ENCODE peak calls at places on chromosomes 1 and 21, in eight cellular contexts. S is pancreas; I is heart right ventricle; W is Peyer's patch; Z is GM23338; B is CD8-positive, alpha-beta T cell; O is cardiac muscle cell; F is vagina. C is an unnamed sample.
A peak's percentile ranks its signal among the peaks of the same experiment; 100 is the strongest.

GRCh38 chr1:226128487-226129075 is 58.0 kb downstream of the ACBD3 start:
- DNase-seq in S (no peak), I (no peak), W (no peak), Z (no peak), B (no peak), O (peak; percentile 59), F (no peak), C (no peak)

GRCh38 chr1:54001620-54002019 is 16.4 kb downstream of the LDLRAD1 start:
- DNase-seq in S (no peak), I (no peak), W (no peak), Z (no peak), B (no peak), O (no peak), F (no peak), C (no peak)

GRCh38 chr1:198934414-198934813 is 295.6 kb downstream of the PTPRC start:
- DNase-seq in S (no peak), I (no peak), W (no peak), Z (no peak), B (no peak), O (no peak), F (no peak), C (no peak)

GRCh38 chr21:29091032-29091431 is 17.6 kb upstream of the CCT8 start:
- DNase-seq in S (no peak), I (no peak), W (no peak), Z (no peak), B (no peak), O (peak; percentile 74), F (no peak), C (no peak)

GRCh38 chr1:173536254-173536653 is 59.1 kb downstream of the PRDX6 start:
- DNase-seq in S (no peak), I (no peak), W (no peak), Z (no peak), B (no peak), O (no peak), F (no peak), C (no peak)

GRCh38 chr1:6936308-6936675 is 151.0 kb downstream of the CAMTA1 start:
- DNase-seq in S (no peak), I (no peak), W (no peak), Z (no peak), B (no peak), O (no peak), F (no peak), C (no peak)

GRCh38 chr1:212686069-212686468 is 13.6 kb downstream of the BATF3 start:
- DNase-seq in S (no peak), I (no peak), W (no peak), Z (no peak), B (no peak), O (no peak), F (peak; percentile 85), C (no peak)

GRCh38 chr1:93567255-93567918 is 114.2 kb downstream of the BCAR3 start:
- DNase-seq in S (no peak), I (no peak), W (no peak), Z (no peak), B (no peak), O (peak; percentile 97), F (no peak), C (no peak)

GRCh38 chr1:235391879-235392278 is 24.7 kb downstream of the TBCE start:
- DNase-seq in S (no peak), I (no peak), W (no peak), Z (no peak), B (no peak), O (no peak), F (no peak), C (no peak)

GRCh38 chr1:54872041-54872342 is 15.0 kb downstream of the DHCR24 start:
- DNase-seq in S (no peak), I (no peak), W (no peak), Z (no peak), B (no peak), O (no peak), F (no peak), C (no peak)

GRCh38 chr1:175774921-175775320 is 31.5 kb upstream of the TNR start:
- DNase-seq in S (no peak), I (no peak), W (no peak), Z (peak; percentile 13), B (no peak), O (no peak), F (no peak), C (no peak)

GRCh38 chr1:19872190-19872589 is 10.0 kb upstream of the OTUD3 start:
- DNase-seq in S (peak; percentile 54), I (no peak), W (peak; percentile 82), Z (no peak), B (no peak), O (no peak), F (no peak), C (peak; percentile 72)

GRCh38 chr21:46424062-46424591 is 34.6 kb upstream of the DIP2A start:
- DNase-seq in S (no peak), I (no peak), W (no peak), Z (no peak), B (peak; percentile 25), O (no peak), F (no peak), C (no peak)

GRCh38 chr1:88701275-88701674 is 17.2 kb downstream of the PKN2 start:
- DNase-seq in S (no peak), I (no peak), W (no peak), Z (no peak), B (no peak), O (peak; percentile 33), F (no peak), C (no peak)

GRCh38 chr1:17540255-17541001 is 930 bp downstream of the ARHGEF10L start:
- DNase-seq in S (peak; percentile 68), I (peak; percentile 68), W (no peak), Z (peak; percentile 97), B (no peak), O (peak; percentile 61), F (no peak), C (peak; percentile 74)

GRCh38 chr1:47214554-47214953 is 17.5 kb downstream of the TAL1 start:
- DNase-seq in S (no peak), I (no peak), W (no peak), Z (no peak), B (no peak), O (no peak), F (no peak), C (no peak)

GRCh38 chr21:37737996-37738395 is 178.3 kb downstream of the KCNJ6 start:
- DNase-seq in S (no peak), I (no peak), W (no peak), Z (no peak), B (no peak), O (no peak), F (no peak), C (no peak)

GRCh38 chr1:187038789-187039188 is 210.0 kb downstream of the PLA2G4A start:
- DNase-seq in S (no peak), I (no peak), W (no peak), Z (no peak), B (no peak), O (peak; percentile 46), F (no peak), C (no peak)

GRCh38 chr1:60255565-60255964 is 182.0 kb upstream of the C1orf87 start:
- DNase-seq in S (no peak), I (no peak), W (no peak), Z (no peak), B (no peak), O (no peak), F (no peak), C (no peak)

GRCh38 chr1:198265073-198265661 is 108.4 kb downstream of the NEK7 start:
- DNase-seq in S (no peak), I (no peak), W (no peak), Z (peak; percentile 22), B (no peak), O (peak; percentile 79), F (no peak), C (no peak)

GRCh38 chr1:55426619-55427018 is 211.5 kb upstream of the USP24 start:
- DNase-seq in S (no peak), I (no peak), W (no peak), Z (no peak), B (no peak), O (no peak), F (no peak), C (no peak)

GRCh38 chr1:16067127-16067768 is 6.2 kb downstream of the FAM131C start:
- DNase-seq in S (peak; percentile 95), I (no peak), W (peak; percentile 82), Z (peak; percentile 71), B (no peak), O (no peak), F (no peak), C (peak; percentile 48)

GRCh38 chr1:15308621-15309027 is 61.6 kb downstream of the FHAD1 start:
- DNase-seq in S (no peak), I (no peak), W (peak; percentile 66), Z (no peak), B (no peak), O (no peak), F (no peak), C (no peak)

GRCh38 chr1:82979593-82980230 is 1019.2 kb downstream of the TTLL7 start:
- DNase-seq in S (no peak), I (no peak), W (no peak), Z (no peak), B (no peak), O (no peak), F (no peak), C (no peak)

GRCh38 chr1:221719987-221720386 is 21.9 kb downstream of the DUSP10 start:
- DNase-seq in S (no peak), I (no peak), W (no peak), Z (no peak), B (no peak), O (no peak), F (no peak), C (no peak)
- H3K36me3 ChIP-seq in S (no peaks in the 10 kb centered on the region), I (no peaks in the 10 kb centered on the region), W (no peaks in the 10 kb centered on the region), Z (peaks cover 10% of the 10 kb centered on the region), B (no peaks in the 10 kb centered on the region), O (no peaks in the 10 kb centered on the region), F (no peaks in the 10 kb centered on the region), C (no peaks in the 10 kb centered on the region)

GRCh38 chr1:23210351-23210785 is 6.9 kb downstream of the HTR1D start:
- DNase-seq in S (no peak), I (no peak), W (no peak), Z (peak; percentile 79), B (no peak), O (no peak), F (no peak), C (no peak)
- TF ChIP-seq CTCF in S (no peak), I (no peak), W (no peak), Z (peak; percentile 60), B (no peak), O (no peak), F (no peak), C (no peak)

GRCh38 chr1:231828182-231828920 is 201.8 kb downstream of the DISC1 start:
- DNase-seq in S (no peak), I (no peak), W (no peak), Z (no peak), B (no peak), O (peak; percentile 98), F (no peak), C (no peak)

GRCh38 chr1:231826566-231826965 is 200.0 kb downstream of the DISC1 start:
- DNase-seq in S (no peak), I (no peak), W (no peak), Z (no peak), B (no peak), O (no peak), F (no peak), C (no peak)

GRCh38 chr1:231829332-231829731 is 202.7 kb downstream of the DISC1 start:
- DNase-seq in S (no peak), I (no peak), W (no peak), Z (no peak), B (no peak), O (no peak), F (no peak), C (no peak)

GRCh38 chr1:231827337-231828105 is 200.9 kb downstream of the DISC1 start:
- DNase-seq in S (no peak), I (no peak), W (no peak), Z (no peak), B (no peak), O (peak; percentile 76), F (no peak), C (no peak)
- H3K36me3 ChIP-seq in S (no peaks in the 10 kb centered on the region), I (no peaks in the 10 kb centered on the region), W (no peaks in the 10 kb centered on the region), Z (no peaks in the 10 kb centered on the region), B (no peaks in the 10 kb centered on the region), O (no peaks in the 10 kb centered on the region), F (no peaks in the 10 kb centered on the region), C (no peaks in the 10 kb centered on the region)

GRCh38 chr1:220786337-220787068 is at the start of gene MTARC1:
- DNase-seq in S (peak; percentile 77), I (peak; percentile 85), W (peak; percentile 83), Z (peak; percentile 88), B (no peak), O (peak; percentile 76), F (no peak), C (peak; percentile 88)
- TF ChIP-seq CTCF in S (no peak), I (no peak), W (no peak), Z (no peak), B (no peak), O (no peak), F (no peak), C (no peak)

C was measured in mucosa of descending colon.